ENCODE peak calls at places on chromosomes 3 and 15, in nine cellular contexts. X is breast epithelium, R is transverse colon, A is stomach, K is SK-N-SH, U is sigmoid colon, I is HepG2, Q is suprapubic skin, T is vagina. C is an unnamed sample.
A peak's percentile ranks its signal among the peaks of the same experiment; 100 is the strongest.

GRCh38 chr3:45936261-45936660 is 7.0 kb upstream of the CXCR6 start:
- DNase-seq in X (no peak), R (no peak), A (no peak), K (no peak), U (no peak), I (no peak), Q (peak; percentile 43), T (no peak), C (no peak)

GRCh38 chr3:32430900-32431299 is 39.2 kb downstream of the CMTM7 start:
- DNase-seq in X (no peak), R (no peak), A (no peak), K (no peak), U (no peak), I (no peak), Q (no peak), T (no peak), C (no peak)

GRCh38 chr15:48001393-48002059 is 119.3 kb upstream of the SLC24A5 start:
- DNase-seq in X (no peak), R (no peak), A (no peak), K (no peak), U (no peak), I (no peak), Q (no peak), T (no peak), C (no peak)

GRCh38 chr15:72229076-72229946 is 1.7 kb downstream of the PKM start:
- DNase-seq in X (no peak), R (no peak), A (no peak), K (peak; percentile 24), U (peak; percentile 65), I (no peak), Q (no peak), T (no peak), C (no peak)

GRCh38 chr3:111616417-111617105 is 21.4 kb upstream of the ZBED2 start:
- DNase-seq in X (no peak), R (peak; percentile 13), A (no peak), K (no peak), U (no peak), I (peak; percentile 3), Q (no peak), T (no peak), C (peak; percentile 81)

GRCh38 chr3:9838856-9839255 is 5.0 kb downstream of the RPUSD3 start:
- DNase-seq in X (no peak), R (no peak), A (no peak), K (no peak), U (no peak), I (no peak), Q (no peak), T (no peak), C (no peak)

GRCh38 chr3:191065183-191065805 is 133.7 kb upstream of the OSTN start:
- DNase-seq in X (no peak), R (no peak), A (no peak), K (no peak), U (no peak), I (no peak), Q (no peak), T (no peak), C (no peak)

GRCh38 chr15:77069521-77070121 is 1.3 kb downstream of the TSPAN3 start:
- DNase-seq in X (no peak), R (peak; percentile 69), A (peak; percentile 47), K (no peak), U (no peak), I (no peak), Q (no peak), T (no peak), C (no peak)

GRCh38 chr15:48281674-48282073 is 49.6 kb upstream of the DUT start:
- DNase-seq in X (no peak), R (no peak), A (no peak), K (no peak), U (no peak), I (no peak), Q (no peak), T (no peak), C (no peak)

GRCh38 chr15:68203486-68203885 is 1.6 kb downstream of the CALML4 start:
- DNase-seq in X (no peak), R (no peak), A (peak; percentile 22), K (no peak), U (peak; percentile 27), I (no peak), Q (peak; percentile 55), T (no peak), C (no peak)

GRCh38 chr3:110180733-110181132 is 843.4 kb upstream of the DPPA4 start:
- DNase-seq in X (no peak), R (no peak), A (no peak), K (no peak), U (peak; percentile 69), I (no peak), Q (no peak), T (no peak), C (no peak)

GRCh38 chr3:51392301-51393095 is 1.4 kb downstream of the RBM15B start:
- DNase-seq in X (no peak), R (no peak), A (no peak), K (no peak), U (no peak), I (no peak), Q (peak; percentile 80), T (no peak), C (peak; percentile 83)

GRCh38 chr3:94405258-94406035 is 342.6 kb downstream of the NSUN3 start:
- DNase-seq in X (no peak), R (no peak), A (no peak), K (no peak), U (no peak), I (no peak), Q (no peak), T (no peak), C (no peak)

GRCh38 chr3:32249184-32249782 is 10.8 kb downstream of the CMTM8 start:
- DNase-seq in X (no peak), R (no peak), A (no peak), K (no peak), U (no peak), I (no peak), Q (no peak), T (no peak), C (no peak)

GRCh38 chr15:56233549-56233948 is 10.1 kb downstream of the RFX7 start:
- DNase-seq in X (no peak), R (no peak), A (no peak), K (no peak), U (no peak), I (no peak), Q (no peak), T (no peak), C (no peak)
- H3K9me3 ChIP-seq in X (peaks cover 16% of the 10 kb centered on the region), R (peaks cover 14% of the 10 kb centered on the region), A (peaks cover 40% of the 10 kb centered on the region), K (no peaks in the 10 kb centered on the region), U (no peaks in the 10 kb centered on the region), I (peaks cover 35% of the 10 kb centered on the region), Q (peaks cover 5% of the 10 kb centered on the region), T (peaks cover 6% of the 10 kb centered on the region), C (peaks cover 36% of the 10 kb centered on the region)

DNA sequence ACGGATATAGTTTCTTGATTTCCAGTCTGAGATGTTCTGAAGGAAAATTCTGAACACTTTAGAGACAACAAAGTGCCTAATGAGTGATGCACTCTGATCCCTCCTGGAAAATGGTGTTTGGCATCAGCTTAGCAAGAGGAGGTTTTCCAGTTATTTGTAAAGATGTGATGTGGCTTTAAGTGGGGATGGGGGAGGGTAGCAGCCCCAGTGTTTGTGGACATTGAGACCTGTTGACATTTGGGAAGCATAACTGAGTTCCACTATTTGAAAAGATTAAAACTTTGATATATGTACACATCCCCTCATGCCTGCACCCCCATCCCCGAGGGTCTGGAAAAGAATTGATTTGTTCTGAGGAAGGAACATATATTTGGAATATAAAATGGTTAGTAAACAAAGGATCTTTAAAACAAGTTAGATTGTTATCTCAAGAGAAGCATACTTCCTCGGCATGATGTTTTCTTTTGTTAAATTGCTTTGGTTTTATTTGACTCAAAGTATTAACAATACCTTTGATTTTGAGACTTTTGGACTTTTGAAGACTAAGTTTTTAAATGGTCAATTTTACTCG is 6.5 kb downstream of the IGF1R start:
- DNase-seq in X (no peak), R (no peak), A (no peak), K (no peak), U (no peak), I (peak; percentile 68), Q (no peak), T (no peak), C (no peak)
- H3K4me1 ChIP-seq in X (peaks cover 18% of the 10 kb centered on the region), R (peaks cover 45% of the 10 kb centered on the region), A (peaks cover 32% of the 10 kb centered on the region), K (peaks cover 15% of the 10 kb centered on the region), U (peaks cover 72% of the 10 kb centered on the region), I (peaks cover 82% of the 10 kb centered on the region), Q (peaks cover 52% of the 10 kb centered on the region), T (peaks cover 57% of the 10 kb centered on the region), C (peaks cover 26% of the 10 kb centered on the region)

GRCh38 chr3:30290479-30290878 is 315.9 kb upstream of the TGFBR2 start:
- DNase-seq in X (no peak), R (no peak), A (no peak), K (no peak), U (no peak), I (no peak), Q (no peak), T (no peak), C (peak; percentile 53)
- TF ChIP-seq POLR2AphosphoS5 in X (no peak), R (no peak), A (no peak), K (no peak), U (no peak), I (no peak), Q (no peak), T (no peak), C (no peak)

DNA sequence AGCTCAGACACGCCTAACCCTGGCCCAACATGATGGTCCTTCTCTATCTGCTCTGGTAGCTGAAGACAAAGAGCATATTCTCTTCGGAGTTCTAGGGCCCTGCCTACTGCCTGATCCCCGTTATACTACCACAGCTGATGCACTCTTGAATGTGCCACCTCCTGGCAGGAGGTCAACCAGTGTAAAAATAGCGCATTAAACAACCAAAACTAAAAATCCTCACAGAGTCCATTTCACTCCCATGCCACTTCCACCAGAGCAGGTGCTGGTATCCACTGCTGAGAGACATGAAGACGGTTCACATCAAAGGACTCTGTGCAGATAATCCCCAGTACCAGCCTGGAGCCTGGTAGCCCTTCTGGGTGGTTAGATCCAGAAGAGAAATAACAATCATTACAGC is 44.5 kb downstream of the CEP70 start:
- DNase-seq in X (no peak), R (no peak), A (no peak), K (no peak), U (no peak), I (no peak), Q (no peak), T (no peak), C (no peak)
- H3K9me3 ChIP-seq in X (peaks cover 21% of the 10 kb centered on the region), R (peaks cover 22% of the 10 kb centered on the region), A (peaks cover 57% of the 10 kb centered on the region), K (peaks cover 18% of the 10 kb centered on the region), U (no peaks in the 10 kb centered on the region), I (peaks cover 10% of the 10 kb centered on the region), Q (peaks cover 10% of the 10 kb centered on the region), T (peaks cover 10% of the 10 kb centered on the region), C (peaks cover 44% of the 10 kb centered on the region)

DNA sequence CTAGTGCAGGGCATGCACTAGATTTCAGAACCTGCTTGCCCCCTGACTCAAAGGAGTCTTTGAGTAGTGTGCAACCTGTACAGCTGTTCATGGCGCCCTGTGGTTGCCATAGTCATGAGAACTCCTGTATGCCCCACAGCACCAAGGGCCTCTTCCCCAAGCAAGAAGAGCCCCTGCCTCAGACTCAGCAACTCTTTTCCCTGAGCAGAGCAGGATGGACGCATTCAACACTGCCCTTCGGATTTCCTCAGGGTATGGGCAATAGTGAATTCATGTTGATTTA is 89.7 kb upstream of the KLF13 start:
- DNase-seq in X (no peak), R (no peak), A (no peak), K (no peak), U (peak; percentile 54), I (no peak), Q (no peak), T (no peak), C (no peak)
- H3K4me1 ChIP-seq in X (peaks cover 16% of the 10 kb centered on the region), R (peaks cover 22% of the 10 kb centered on the region), A (peaks cover 14% of the 10 kb centered on the region), K (peaks cover 31% of the 10 kb centered on the region), U (peaks cover 31% of the 10 kb centered on the region), I (peaks cover 21% of the 10 kb centered on the region), Q (peaks cover 21% of the 10 kb centered on the region), T (peaks cover 18% of the 10 kb centered on the region), C (peaks cover 22% of the 10 kb centered on the region)